ENCODE peak calls at places on chromosomes 11 and 22, in five cellular contexts. O is HAP-1, P is WTC11, R is GOT3, Z is endothelial cell. G is an unnamed sample.

GRCh38 chr11:9903579-9903978 is 239.7 kb downstream of the SWAP70 start:
- DNase-seq in O (no peak), Z (no peak), P (no peak), R (no peak), G (no peak)

GRCh38 chr11:110362916-110363574 is 66.6 kb upstream of the RDX start:
- DNase-seq in Z (peak), P (peak), O (peak), R (no peak), G (no peak)

GRCh38 chr11:60988658-60989057 is 17.2 kb downstream of the CD6 start:
- DNase-seq in O (no peak), Z (no peak), P (no peak), R (no peak), G (no peak)

GRCh38 chr22:29301716-29302401 is 4.6 kb upstream of the GAS2L1 start:
- DNase-seq in R (no peak), O (no peak), P (no peak), Z (no peak), G (no peak)

GRCh38 chr11:6667733-6668374 is 12.2 kb upstream of the DCHS1 start:
- DNase-seq in Z (no peak), O (peak), P (no peak), R (no peak), G (no peak)

GRCh38 chr22:37588540-37589215 is 8.8 kb upstream of the LGALS2 start:
- DNase-seq in O (no peak), Z (no peak), R (no peak), P (no peak), G (no peak)

GRCh38 chr22:47446331-47446730 is 683.9 kb downstream of the TBC1D22A start:
- DNase-seq in Z (no peak), P (no peak), R (no peak), O (no peak), G (no peak)

GRCh38 chr11:42311944-42312343 is 852.5 kb upstream of the LRRC4C start:
- DNase-seq in R (no peak), P (no peak), Z (no peak), O (no peak), G (no peak)

GRCh38 chr22:41254230-41254629 is 13.5 kb upstream of the CHADL start:
- DNase-seq in O (no peak), R (no peak), P (no peak), Z (no peak), G (no peak)

GRCh38 chr22:44424867-44425351 is 73.1 kb downstream of the RTL6 start:
- DNase-seq in O (no peak), Z (no peak), R (no peak), P (no peak), G (no peak)

G was measured in A549.